ENCODE peak calls at places on chromosomes 13 and 19, in nine cellular contexts. J is fibroblast of lung; W is T-helper 17 cell; A is upper lobe of left lung; F is sciatic nerve; Z is activated T-helper 2 cell treated with anti-CD3 and anti-CD28 coated beads, Interferon-gamma antibody, Interleukin-2, Interleukin-4, amounts not matched to agents 10 μg/mL and 5 μg/mL and 100 μg/mL, durations not matched to agents 14 hours and 24 hours and 36 hours; Y is epithelial cell of esophagus; N is RPMI7951; P is Caki2. D is an unnamed sample.
A peak's percentile ranks its signal among the peaks of the same experiment; 100 is the strongest.

GRCh38 chr19:38543807-38544568 is 73.8 kb downstream of the MAP4K1 start:
- DNase-seq in J (peak; percentile 80), W (no peak), A (peak; percentile 85), F (no peak), Z (peak; percentile 19), Y (peak; percentile 83), N (peak; percentile 99), P (peak; percentile 99), D (peak; percentile 85)

GRCh38 chr19:42143341-42144234 is 11.3 kb upstream of the POU2F2 start:
- DNase-seq in J (peak; percentile 37), W (no peak), A (no peak), F (no peak), Z (no peak), Y (peak; percentile 57), N (peak; percentile 42), P (peak; percentile 38), D (no peak)

GRCh38 chr13:95154441-95154886 is 146.8 kb downstream of the ABCC4 start:
- DNase-seq in J (peak; percentile 21), W (no peak), A (no peak), F (no peak), Z (no peak), Y (peak; percentile 91), N (no peak), P (no peak), D (no peak)

GRCh38 chr19:3333662-3334061 is 32.7 kb upstream of the NFIC start:
- DNase-seq in J (peak; percentile 47), W (no peak), A (no peak), F (no peak), Z (no peak), Y (no peak), N (peak; percentile 35), P (no peak), D (no peak)

GRCh38 chr19:46776927-46777911 is 11.2 kb downstream of the SLC1A5 start:
- DNase-seq in J (no peak), W (no peak), A (no peak), F (no peak), Z (no peak), Y (peak; percentile 14), N (no peak), P (no peak), D (no peak)

GRCh38 chr19:55189424-55189823 is 9.3 kb upstream of the SYT5 start:
- DNase-seq in J (peak; percentile 96), W (no peak), A (peak; percentile 25), F (no peak), Z (no peak), Y (peak; percentile 100), N (peak; percentile 99), P (peak; percentile 96), D (no peak)

GRCh38 chr13:51425410-51426042 is 27.3 kb downstream of the INTS6 start:
- DNase-seq in J (peak; percentile 65), W (no peak), A (no peak), F (no peak), Z (no peak), Y (peak; percentile 42), N (no peak), P (no peak), D (no peak)

GRCh38 chr19:47499863-47500830 is 14.7 kb downstream of the NAPA start:
- DNase-seq in J (no peak), W (no peak), A (no peak), F (no peak), Z (no peak), Y (peak; percentile 19), N (no peak), P (no peak), D (no peak)

GRCh38 chr19:2770055-2771013 is 12.7 kb downstream of the SGTA start:
- DNase-seq in J (peak; percentile 68), W (no peak), A (no peak), F (no peak), Z (no peak), Y (no peak), N (no peak), P (no peak), D (no peak)

GRCh38 chr19:33375760-33376159 is 2.3 kb downstream of the CEBPG start:
- DNase-seq in J (no peak), W (no peak), A (no peak), F (no peak), Z (no peak), Y (peak; percentile 38), N (peak; percentile 72), P (no peak), D (no peak)

GRCh38 chr19:2661615-2662014 is 40.9 kb downstream of the GNG7 start:
- DNase-seq in J (no peak), W (no peak), A (no peak), F (no peak), Z (no peak), Y (no peak), N (peak; percentile 10), P (no peak), D (no peak)

GRCh38 chr13:100506600-100507422 is 81.8 kb downstream of the GGACT start:
- DNase-seq in J (no peak), W (no peak), A (no peak), F (no peak), Z (no peak), Y (no peak), N (no peak), P (no peak), D (no peak)

GRCh38 chr13:42276683-42277082 is 4.7 kb downstream of the AKAP11 start:
- DNase-seq in J (peak; percentile 25), W (no peak), A (no peak), F (no peak), Z (no peak), Y (no peak), N (no peak), P (no peak), D (no peak)

GRCh38 chr19:1655131-1655981 is 2.9 kb upstream of the TCF3 start:
- DNase-seq in J (no peak), W (no peak), A (no peak), F (no peak), Z (no peak), Y (no peak), N (peak; percentile 50), P (no peak), D (no peak)

GRCh38 chr19:28026636-28027035 is 1186.3 kb downstream of the UQCRFS1 start:
- DNase-seq in J (no peak), W (no peak), A (no peak), F (no peak), Z (no peak), Y (no peak), N (no peak), P (peak; percentile 45), D (no peak)

GRCh38 chr19:6767357-6768235 is at the start of gene SH2D3A:
- DNase-seq in J (peak; percentile 34), W (peak; percentile 93), A (peak; percentile 96), F (peak; percentile 69), Z (peak; percentile 92), Y (peak; percentile 98), N (peak; percentile 15), P (peak; percentile 87), D (no peak)

GRCh38 chr13:94641432-94641941 is 39.8 kb downstream of the GPR180 start:
- DNase-seq in J (peak; percentile 89), W (no peak), A (no peak), F (no peak), Z (no peak), Y (peak; percentile 85), N (peak; percentile 43), P (no peak), D (no peak)

D was measured in NCI-H446 treated with DMSO at 0.1 percent for 48 hours.